ENCODE peak calls at places on chromosome 16, in nine cellular contexts. Y is prostate gland, Q is left ventricle myocardium inferior, V is cardiac muscle cell, I is AG04450, B is astrocyte of the spinal cord, O is GM23338, Z is BJ, X is left lung. C is an unnamed sample.

GRCh38 chr16:78289368-78289767 is 189.9 kb downstream of the WWOX start:
- DNase-seq in Y (no peak), Q (no peak), V (no peak), I (no peak), B (no peak), O (no peak), Z (no peak), X (no peak), C (no peak)

GRCh38 chr16:1199342-1200013 is 25.6 kb downstream of the TPSG1 start:
- DNase-seq in Y (no peak), Q (no peak), V (no peak), I (no peak), B (no peak), O (no peak), Z (no peak), X (no peak), C (no peak)

GRCh38 chr16:84036131-84036530 is 6.5 kb downstream of the SLC38A8 start:
- DNase-seq in Y (no peak), Q (no peak), V (no peak), I (no peak), B (no peak), O (no peak), Z (no peak), X (no peak), C (no peak)

GRCh38 chr16:2511128-2511785 is 2.5 kb upstream of the ATP6V0C start:
- DNase-seq in Y (no peak), Q (peak), V (no peak), I (peak), B (peak), O (peak), Z (no peak), X (peak), C (no peak)

GRCh38 chr16:11572301-11572995 is 14.3 kb downstream of the LITAF start:
- DNase-seq in Y (no peak), Q (peak), V (no peak), I (no peak), B (no peak), O (peak), Z (no peak), X (peak), C (no peak)

GRCh38 chr16:11207646-11208045 is 48.4 kb downstream of the SOCS1 start:
- DNase-seq in Y (no peak), Q (no peak), V (no peak), I (no peak), B (no peak), O (no peak), Z (no peak), X (no peak), C (no peak)

GRCh38 chr16:74307383-74307782 is 10.8 kb downstream of the PSMD7 start:
- DNase-seq in Y (no peak), Q (no peak), V (no peak), I (no peak), B (no peak), O (no peak), Z (no peak), X (no peak), C (no peak)

GRCh38 chr16:30096105-30096861 is at the start of gene YPEL3:
- DNase-seq in Y (peak), Q (peak), V (peak), I (peak), B (peak), O (peak), Z (peak), X (peak), C (peak)

GRCh38 chr16:19377864-19378263 is 39.8 kb upstream of the TMC5 start:
- DNase-seq in Y (no peak), Q (no peak), V (no peak), I (no peak), B (no peak), O (peak), Z (no peak), X (no peak), C (no peak)

GRCh38 chr16:53609536-53609935 is 94.1 kb downstream of the RPGRIP1L start:
- DNase-seq in Y (no peak), Q (no peak), V (no peak), I (no peak), B (no peak), O (no peak), Z (no peak), X (no peak), C (no peak)

GRCh38 chr16:88444826-88445582 is 8.1 kb upstream of the ZFPM1 start:
- DNase-seq in Y (no peak), Q (no peak), V (no peak), I (no peak), B (no peak), O (no peak), Z (no peak), X (no peak), C (no peak)

GRCh38 chr16:88446061-88446460 is 7.0 kb upstream of the ZFPM1 start:
- DNase-seq in Y (no peak), Q (no peak), V (no peak), I (no peak), B (no peak), O (no peak), Z (no peak), X (no peak), C (no peak)

GRCh38 chr16:88447881-88448280 is 5.2 kb upstream of the ZFPM1 start:
- DNase-seq in Y (no peak), Q (no peak), V (peak), I (no peak), B (no peak), O (no peak), Z (no peak), X (no peak), C (no peak)

GRCh38 chr16:88445583-88445960 is 7.5 kb upstream of the ZFPM1 start:
- DNase-seq in Y (no peak), Q (no peak), V (no peak), I (no peak), B (no peak), O (no peak), Z (no peak), X (no peak), C (no peak)

DNA sequence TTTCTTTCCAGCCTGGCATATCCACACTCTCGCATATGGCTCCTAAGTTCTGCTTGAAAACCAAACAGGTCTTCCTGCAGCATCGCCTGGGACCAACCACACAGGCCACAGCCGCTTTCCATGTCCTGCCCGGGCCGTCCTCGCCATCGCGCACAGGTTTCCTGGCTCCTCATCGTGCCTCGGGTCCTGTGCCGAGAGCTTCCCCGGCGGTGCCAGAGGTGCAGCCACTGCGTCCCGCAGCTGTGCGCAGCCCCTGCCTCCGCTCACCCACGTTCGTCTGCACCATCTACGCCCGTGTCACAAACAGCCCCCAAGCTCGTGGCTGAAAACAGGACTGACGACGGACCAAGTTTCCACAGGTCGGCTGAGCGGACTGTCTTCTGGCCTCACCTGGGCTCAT is 6.3 kb upstream of the ZFPM1 start:
- DNase-seq in Y (no peak), Q (no peak), V (no peak), I (no peak), B (no peak), O (no peak), Z (no peak), X (no peak), C (no peak)
- H3K4me3 ChIP-seq in Y (no peak), Q (no peak), V (no peak), I (no peak), B (no peak), O (no peak), Z (no peak), X (no peak), C (no peak)

GRCh38 chr16:5504028-5504758 is 406.6 kb upstream of the EEF2KMT start:
- DNase-seq in Y (peak), Q (peak), V (no peak), I (no peak), B (peak), O (no peak), Z (no peak), X (no peak), C (peak)

GRCh38 chr16:5502944-5503343 is 405.3 kb upstream of the EEF2KMT start:
- DNase-seq in Y (no peak), Q (no peak), V (no peak), I (no peak), B (no peak), O (no peak), Z (no peak), X (no peak), C (no peak)

GRCh38 chr16:5505093-5505887 is 407.7 kb upstream of the EEF2KMT start:
- DNase-seq in Y (no peak), Q (no peak), V (no peak), I (no peak), B (no peak), O (no peak), Z (no peak), X (no peak), C (no peak)

GRCh38 chr16:5500526-5500925 is 402.9 kb upstream of the EEF2KMT start:
- DNase-seq in Y (no peak), Q (no peak), V (no peak), I (no peak), B (no peak), O (no peak), Z (no peak), X (no peak), C (no peak)

GRCh38 chr16:5502467-5502869 is 404.9 kb upstream of the EEF2KMT start:
- DNase-seq in Y (no peak), Q (no peak), V (peak), I (no peak), B (no peak), O (peak), Z (no peak), X (no peak), C (peak)
- TF ChIP-seq CTCF in Y (no peak), Q (peak), V (no peak), I (no peak), B (peak), O (peak), Z (no peak), X (no peak), C (peak)

DNA sequence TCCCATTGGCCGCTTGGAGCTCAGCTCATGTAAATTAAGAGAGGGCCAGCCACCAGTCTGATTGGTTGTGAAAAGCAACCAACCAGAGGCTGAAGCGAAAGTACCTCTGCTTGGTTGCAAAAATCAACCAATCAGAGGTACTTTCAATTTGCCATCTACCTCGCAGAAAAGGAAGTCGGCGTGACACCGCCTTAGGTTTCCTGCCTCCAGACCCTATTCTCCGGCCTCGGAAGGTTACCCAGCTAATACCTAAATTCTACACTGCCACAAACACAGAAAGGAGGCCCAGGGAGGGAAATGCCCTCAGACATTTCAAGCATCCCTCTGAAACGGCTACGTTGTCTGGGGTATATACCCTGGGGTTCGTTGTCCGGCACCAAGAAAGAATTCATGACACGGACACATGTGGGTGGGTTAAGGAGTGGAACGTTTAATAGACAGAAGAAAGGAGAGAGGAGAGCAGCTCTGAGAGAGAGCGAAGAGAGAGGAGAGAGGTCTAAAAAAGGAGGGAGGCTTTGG is 481.3 kb downstream of the TMEM114 start:
- DNase-seq in Y (no peak), Q (no peak), V (no peak), I (no peak), B (no peak), O (no peak), Z (no peak), X (no peak), C (no peak)
- H3K4me3 ChIP-seq in Y (no peak), Q (no peak), V (no peak), I (no peak), B (no peak), O (no peak), Z (no peak), X (no peak), C (no peak)

GRCh38 chr16:56679078-56679730 is 3.1 kb upstream of the MT1X start:
- DNase-seq in Y (no peak), Q (no peak), V (no peak), I (no peak), B (no peak), O (no peak), Z (no peak), X (no peak), C (no peak)
- TF ChIP-seq CTCF in Y (no peak), Q (no peak), V (no peak), I (no peak), B (no peak), O (no peak), Z (no peak), X (no peak), C (no peak)

DNA sequence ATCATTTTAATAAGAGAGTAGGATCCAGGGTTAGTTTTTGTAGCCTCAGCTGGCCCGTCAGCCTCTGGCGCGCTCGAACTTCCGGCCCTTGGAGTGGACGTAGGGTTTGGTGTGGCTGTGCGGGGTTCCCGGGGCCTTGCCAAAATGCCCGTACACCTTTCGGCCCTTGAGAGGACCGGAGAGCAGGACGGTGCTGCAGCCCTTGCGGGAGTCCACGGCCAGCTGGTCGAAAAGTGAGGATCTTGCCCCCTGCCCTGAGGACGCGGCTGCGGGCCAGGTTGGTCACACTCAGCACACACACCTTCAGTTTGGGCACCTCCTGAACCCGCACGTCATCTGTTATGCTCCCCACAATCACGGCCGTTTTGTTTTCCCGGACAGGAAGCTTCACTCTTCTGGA is 42.2 kb upstream of the CNTNAP4 start:
- DNase-seq in Y (no peak), Q (no peak), V (no peak), I (no peak), B (no peak), O (no peak), Z (no peak), X (peak), C (no peak)
- H3K4me3 ChIP-seq in Y (no peak), Q (no peak), V (no peak), I (no peak), B (no peak), O (no peak), Z (no peak), X (no peak), C (no peak)

GRCh38 chr16:87316923-87317765 is at the start of gene C16orf95:
- DNase-seq in Y (peak), Q (peak), V (peak), I (peak), B (peak), O (peak), Z (peak), X (peak), C (peak)
- TF ChIP-seq CTCF in Y (no peak), Q (peak), V (peak), I (peak), B (peak), O (peak), Z (peak), X (peak), C (peak)

GRCh38 chr16:81273223-81273940 is 34.9 kb downstream of the BCO1 start:
- DNase-seq in Y (no peak), Q (no peak), V (no peak), I (no peak), B (no peak), O (no peak), Z (no peak), X (no peak), C (peak)
- H3K4me3 ChIP-seq in Y (no peak), Q (no peak), V (no peak), I (no peak), B (no peak), O (no peak), Z (no peak), X (no peak), C (no peak)

GRCh38 chr16:66443269-66443652 is 16.2 kb downstream of the BEAN1 start:
- DNase-seq in Y (no peak), Q (no peak), V (no peak), I (no peak), B (no peak), O (no peak), Z (no peak), X (no peak), C (peak)

GRCh38 chr16:66451548-66451947 is 24.5 kb downstream of the BEAN1 start:
- DNase-seq in Y (no peak), Q (no peak), V (no peak), I (no peak), B (no peak), O (no peak), Z (no peak), X (no peak), C (no peak)

GRCh38 chr16:66446737-66447136 is 19.6 kb downstream of the BEAN1 start:
- DNase-seq in Y (no peak), Q (no peak), V (no peak), I (no peak), B (no peak), O (no peak), Z (no peak), X (no peak), C (no peak)

GRCh38 chr16:66444049-66444481 is 17.0 kb downstream of the BEAN1 start:
- DNase-seq in Y (no peak), Q (no peak), V (no peak), I (no peak), B (no peak), O (peak), Z (no peak), X (no peak), C (no peak)

DNA sequence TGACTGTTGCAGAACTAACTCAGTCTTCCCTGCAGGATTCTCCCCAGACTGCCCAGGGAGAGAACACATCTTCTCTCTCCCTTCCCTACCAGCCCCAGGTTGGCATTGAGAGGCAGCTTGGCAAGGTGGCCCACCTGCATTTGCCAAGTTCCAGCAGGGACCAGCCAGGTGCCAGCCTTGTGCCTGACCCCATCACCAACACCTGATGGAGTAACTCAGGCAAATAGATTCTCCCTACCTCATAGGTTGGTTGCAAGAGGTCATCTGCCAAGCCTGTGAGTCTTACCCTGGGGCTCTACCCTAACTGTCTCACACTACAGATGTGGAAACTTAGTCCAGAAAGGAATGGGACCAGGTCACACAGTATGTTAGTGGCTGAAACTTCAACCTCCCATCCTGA is 20.4 kb downstream of the BEAN1 start:
- DNase-seq in Y (no peak), Q (no peak), V (no peak), I (no peak), B (no peak), O (no peak), Z (no peak), X (no peak), C (no peak)
- TF ChIP-seq CTCF in Y (no peak), Q (no peak), V (no peak), I (no peak), B (no peak), O (no peak), Z (no peak), X (no peak), C (no peak)

GRCh38 chr16:179431-179830 is 828 bp upstream of the HBQ1 start:
- DNase-seq in Y (no peak), Q (no peak), V (no peak), I (no peak), B (no peak), O (no peak), Z (no peak), X (no peak), C (no peak)
- H3K4me3 ChIP-seq in Y (no peak), Q (no peak), V (no peak), I (no peak), B (no peak), O (no peak), Z (no peak), X (no peak), C (no peak)

GRCh38 chr16:67028167-67028554 is 788 bp upstream of the CBFB start:
- DNase-seq in Y (no peak), Q (no peak), V (no peak), I (no peak), B (no peak), O (no peak), Z (no peak), X (no peak), C (no peak)

GRCh38 chr16:67027046-67027445 is 1.9 kb upstream of the CBFB start:
- DNase-seq in Y (no peak), Q (no peak), V (no peak), I (no peak), B (no peak), O (no peak), Z (no peak), X (no peak), C (no peak)

GRCh38 chr16:67030221-67030962 is 1.4 kb downstream of the CBFB start:
- DNase-seq in Y (no peak), Q (no peak), V (no peak), I (no peak), B (no peak), O (no peak), Z (no peak), X (no peak), C (no peak)

GRCh38 chr16:67029249-67030096 is 524 bp downstream of the CBFB start:
- DNase-seq in Y (peak), Q (peak), V (peak), I (no peak), B (peak), O (peak), Z (no peak), X (peak), C (no peak)

GRCh38 chr16:67028555-67029248 is at the start of gene CBFB:
- DNase-seq in Y (peak), Q (peak), V (peak), I (peak), B (peak), O (peak), Z (peak), X (peak), C (peak)
- TF ChIP-seq CTCF in Y (no peak), Q (peak), V (no peak), I (peak), B (no peak), O (no peak), Z (peak), X (peak), C (no peak)